ENCODE peak calls at places on chromosomes 11 and 22, in eight cellular contexts. One of them, this sample, is unnamed.

GRCh38 chr22:48035897-48036296 is 1273.4 kb downstream of the TBC1D22A start:
- DNase-seq in choroid plexus epithelial cell: no peak
- DNase-seq in uterus: no peak
- DNase-seq in fibroblast of mammary gland: no peak
- DNase-seq in AG09309: no peak
- DNase-seq in HL-60: no peak
- DNase-seq in gastrocnemius medialis: no peak
- DNase-seq in fibroblast of lung: no peak
- DNase-seq in this sample: no peak

GRCh38 chr22:31230871-31231621 is 18.9 kb downstream of the LIMK2 start:
- DNase-seq in choroid plexus epithelial cell: peak
- DNase-seq in uterus: peak
- DNase-seq in fibroblast of mammary gland: peak
- DNase-seq in AG09309: peak
- DNase-seq in HL-60: no peak
- DNase-seq in gastrocnemius medialis: peak
- DNase-seq in fibroblast of lung: peak
- DNase-seq in this sample: no peak

GRCh38 chr22:48871176-48871840 is 956.4 kb downstream of the BRD1 start:
- DNase-seq in choroid plexus epithelial cell: no peak
- DNase-seq in uterus: no peak
- DNase-seq in fibroblast of mammary gland: no peak
- DNase-seq in AG09309: no peak
- DNase-seq in HL-60: no peak
- DNase-seq in gastrocnemius medialis: no peak
- DNase-seq in fibroblast of lung: no peak
- DNase-seq in this sample: no peak

GRCh38 chr22:38464992-38465672 is 2.8 kb upstream of the KDELR3 start:
- DNase-seq in choroid plexus epithelial cell: no peak
- DNase-seq in uterus: no peak
- DNase-seq in fibroblast of mammary gland: no peak
- DNase-seq in AG09309: no peak
- DNase-seq in HL-60: no peak
- DNase-seq in gastrocnemius medialis: no peak
- DNase-seq in fibroblast of lung: no peak
- DNase-seq in this sample: no peak

GRCh38 chr11:126282742-126283591 is at the start of gene TIRAP:
- DNase-seq in choroid plexus epithelial cell: peak
- DNase-seq in uterus: peak
- DNase-seq in fibroblast of mammary gland: peak
- DNase-seq in AG09309: no peak
- DNase-seq in HL-60: peak
- DNase-seq in gastrocnemius medialis: peak
- DNase-seq in fibroblast of lung: peak
- DNase-seq in this sample: no peak

GRCh38 chr11:69943506-69943905 is 124.3 kb upstream of the FGF3 start:
- DNase-seq in choroid plexus epithelial cell: no peak
- DNase-seq in uterus: no peak
- DNase-seq in fibroblast of mammary gland: no peak
- DNase-seq in AG09309: no peak
- DNase-seq in HL-60: no peak
- DNase-seq in gastrocnemius medialis: peak
- DNase-seq in fibroblast of lung: no peak
- DNase-seq in this sample: no peak

GRCh38 chr11:93067881-93068390 is 98.5 kb downstream of the MTNR1B start:
- DNase-seq in choroid plexus epithelial cell: no peak
- DNase-seq in uterus: no peak
- DNase-seq in fibroblast of mammary gland: no peak
- DNase-seq in AG09309: no peak
- DNase-seq in HL-60: no peak
- DNase-seq in gastrocnemius medialis: no peak
- DNase-seq in fibroblast of lung: no peak
- DNase-seq in this sample: no peak

GRCh38 chr11:95641506-95641905 is 148.1 kb downstream of the FAM76B start:
- DNase-seq in choroid plexus epithelial cell: no peak
- DNase-seq in uterus: no peak
- DNase-seq in fibroblast of mammary gland: peak
- DNase-seq in AG09309: no peak
- DNase-seq in HL-60: peak
- DNase-seq in gastrocnemius medialis: peak
- DNase-seq in fibroblast of lung: no peak
- DNase-seq in this sample: no peak

GRCh38 chr11:62439785-62440602 is 21.2 kb downstream of the SCGB1A1 start:
- DNase-seq in choroid plexus epithelial cell: no peak
- DNase-seq in uterus: peak
- DNase-seq in fibroblast of mammary gland: peak
- DNase-seq in AG09309: no peak
- DNase-seq in HL-60: no peak
- DNase-seq in gastrocnemius medialis: peak
- DNase-seq in fibroblast of lung: peak
- DNase-seq in this sample: no peak

GRCh38 chr11:122069946-122070345 is 46.1 kb downstream of the BLID start:
- DNase-seq in choroid plexus epithelial cell: peak
- DNase-seq in uterus: peak
- DNase-seq in fibroblast of mammary gland: peak
- DNase-seq in AG09309: peak
- DNase-seq in HL-60: no peak
- DNase-seq in gastrocnemius medialis: no peak
- DNase-seq in fibroblast of lung: peak
- DNase-seq in this sample: no peak

GRCh38 chr11:134139873-134140331 is 71.0 kb downstream of the JAM3 start:
- DNase-seq in choroid plexus epithelial cell: peak
- DNase-seq in uterus: peak
- DNase-seq in fibroblast of mammary gland: peak
- DNase-seq in AG09309: peak
- DNase-seq in HL-60: no peak
- DNase-seq in gastrocnemius medialis: peak
- DNase-seq in fibroblast of lung: peak
- DNase-seq in this sample: peak

GRCh38 chr11:60750911-60751310 is 5.8 kb upstream of the MS4A15 start:
- DNase-seq in choroid plexus epithelial cell: no peak
- DNase-seq in uterus: no peak
- DNase-seq in fibroblast of mammary gland: no peak
- DNase-seq in AG09309: no peak
- DNase-seq in HL-60: no peak
- DNase-seq in gastrocnemius medialis: no peak
- DNase-seq in fibroblast of lung: no peak
- DNase-seq in this sample: no peak

GRCh38 chr11:111634981-111635705 is 32.9 kb downstream of the SIK2 start:
- DNase-seq in choroid plexus epithelial cell: peak
- DNase-seq in uterus: no peak
- DNase-seq in fibroblast of mammary gland: peak
- DNase-seq in AG09309: no peak
- DNase-seq in HL-60: no peak
- DNase-seq in gastrocnemius medialis: no peak
- DNase-seq in fibroblast of lung: peak
- DNase-seq in this sample: peak

GRCh38 chr11:134261626-134262488 is 8.5 kb downstream of the ACAD8 start:
- DNase-seq in choroid plexus epithelial cell: peak
- DNase-seq in uterus: no peak
- DNase-seq in fibroblast of mammary gland: peak
- DNase-seq in AG09309: no peak
- DNase-seq in HL-60: no peak
- DNase-seq in gastrocnemius medialis: no peak
- DNase-seq in fibroblast of lung: no peak
- DNase-seq in this sample: no peak

GRCh38 chr11:61691378-61692156 is 11.4 kb downstream of the DAGLA start:
- DNase-seq in choroid plexus epithelial cell: no peak
- DNase-seq in uterus: no peak
- DNase-seq in fibroblast of mammary gland: no peak
- DNase-seq in AG09309: no peak
- DNase-seq in HL-60: no peak
- DNase-seq in gastrocnemius medialis: no peak
- DNase-seq in fibroblast of lung: no peak
- DNase-seq in this sample: no peak

GRCh38 chr11:111582881-111583280 is 19.4 kb upstream of the SIK2 start:
- DNase-seq in choroid plexus epithelial cell: peak
- DNase-seq in uterus: no peak
- DNase-seq in fibroblast of mammary gland: no peak
- DNase-seq in AG09309: no peak
- DNase-seq in HL-60: no peak
- DNase-seq in gastrocnemius medialis: no peak
- DNase-seq in fibroblast of lung: peak
- DNase-seq in this sample: no peak

GRCh38 chr11:67354314-67355022 is 1.1 kb upstream of the POLD4 start:
- DNase-seq in choroid plexus epithelial cell: peak
- DNase-seq in uterus: peak
- DNase-seq in fibroblast of mammary gland: peak
- DNase-seq in AG09309: peak
- DNase-seq in HL-60: peak
- DNase-seq in gastrocnemius medialis: peak
- DNase-seq in fibroblast of lung: peak
- DNase-seq in this sample: peak

GRCh38 chr11:67494371-67495233 is 10.6 kb downstream of the PITPNM1 start:
- DNase-seq in choroid plexus epithelial cell: no peak
- DNase-seq in uterus: no peak
- DNase-seq in fibroblast of mammary gland: no peak
- DNase-seq in AG09309: no peak
- DNase-seq in HL-60: no peak
- DNase-seq in gastrocnemius medialis: no peak
- DNase-seq in fibroblast of lung: no peak
- DNase-seq in this sample: no peak

GRCh38 chr11:109343242-109343641 is 78.7 kb upstream of the C11orf87 start:
- DNase-seq in choroid plexus epithelial cell: no peak
- DNase-seq in uterus: no peak
- DNase-seq in fibroblast of mammary gland: no peak
- DNase-seq in AG09309: no peak
- DNase-seq in HL-60: no peak
- DNase-seq in gastrocnemius medialis: no peak
- DNase-seq in fibroblast of lung: no peak
- DNase-seq in this sample: no peak

DNA sequence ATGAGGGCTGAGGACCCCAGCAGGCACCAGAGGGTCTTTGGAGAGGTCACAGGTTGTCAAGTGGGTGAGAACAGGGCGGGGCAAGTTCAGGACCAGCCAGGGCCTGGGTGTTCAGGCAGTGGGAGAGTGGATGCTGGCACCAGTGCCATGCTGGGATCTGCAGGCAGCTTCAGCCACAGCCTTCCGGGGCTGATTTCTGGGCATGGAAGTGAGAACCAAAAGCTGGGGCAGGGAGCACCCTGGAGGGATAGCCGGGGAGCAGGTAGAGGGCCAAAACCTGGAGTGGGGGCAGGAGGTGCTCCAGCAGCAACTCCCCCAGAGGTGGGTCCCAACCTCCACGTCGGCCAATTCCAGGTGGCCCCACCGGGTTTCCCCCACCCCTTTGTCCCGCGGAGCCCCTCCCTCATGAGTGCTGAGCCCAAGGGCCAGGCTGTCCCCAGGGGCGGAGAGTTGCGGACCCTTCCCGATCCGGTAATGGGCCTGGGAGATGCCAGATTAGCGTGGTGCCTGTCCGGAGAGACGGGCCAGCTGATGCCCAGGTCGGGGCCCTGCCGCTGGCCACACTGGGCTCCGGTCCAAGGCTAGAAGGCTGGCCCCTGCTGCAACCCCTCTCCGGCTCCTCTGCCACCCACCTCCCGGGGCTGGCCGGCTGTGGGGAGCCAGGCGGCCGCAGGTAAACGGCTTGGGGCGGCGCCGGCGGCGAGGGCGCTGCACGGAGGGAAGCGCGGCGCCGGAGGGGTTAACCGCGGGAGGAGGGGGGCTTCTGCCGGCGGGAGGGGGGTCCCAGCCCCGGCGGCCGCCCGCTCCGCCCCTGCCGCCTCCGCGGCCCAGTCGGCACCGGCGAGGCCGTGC is at the start of gene KCNK4:
- DNase-seq in choroid plexus epithelial cell: no peak
- DNase-seq in uterus: no peak
- DNase-seq in fibroblast of mammary gland: no peak
- DNase-seq in AG09309: no peak
- DNase-seq in HL-60: no peak
- DNase-seq in gastrocnemius medialis: no peak
- DNase-seq in fibroblast of lung: no peak
- DNase-seq in this sample: no peak
- H3K4me3 ChIP-seq in choroid plexus epithelial cell: no peak
- H3K4me3 ChIP-seq in uterus: no peak
- H3K4me3 ChIP-seq in fibroblast of mammary gland: no peak
- H3K4me3 ChIP-seq in AG09309: no peak
- H3K4me3 ChIP-seq in HL-60: no peak
- H3K4me3 ChIP-seq in gastrocnemius medialis: peak
- H3K4me3 ChIP-seq in fibroblast of lung: peak
- H3K4me3 ChIP-seq in this sample: peak

GRCh38 chr11:19466314-19466713 is 225.6 kb upstream of the E2F8 start:
- DNase-seq in choroid plexus epithelial cell: no peak
- DNase-seq in uterus: no peak
- DNase-seq in fibroblast of mammary gland: no peak
- DNase-seq in AG09309: no peak
- DNase-seq in HL-60: no peak
- DNase-seq in gastrocnemius medialis: no peak
- DNase-seq in fibroblast of lung: no peak
- DNase-seq in this sample: no peak
- TF ChIP-seq CTCF in choroid plexus epithelial cell: no peak
- TF ChIP-seq CTCF in uterus: no peak
- TF ChIP-seq CTCF in fibroblast of mammary gland: no peak
- TF ChIP-seq CTCF in AG09309: no peak
- TF ChIP-seq CTCF in HL-60: no peak
- TF ChIP-seq CTCF in gastrocnemius medialis: no peak
- TF ChIP-seq CTCF in fibroblast of lung: no peak
- TF ChIP-seq CTCF in this sample: no peak

DNA sequence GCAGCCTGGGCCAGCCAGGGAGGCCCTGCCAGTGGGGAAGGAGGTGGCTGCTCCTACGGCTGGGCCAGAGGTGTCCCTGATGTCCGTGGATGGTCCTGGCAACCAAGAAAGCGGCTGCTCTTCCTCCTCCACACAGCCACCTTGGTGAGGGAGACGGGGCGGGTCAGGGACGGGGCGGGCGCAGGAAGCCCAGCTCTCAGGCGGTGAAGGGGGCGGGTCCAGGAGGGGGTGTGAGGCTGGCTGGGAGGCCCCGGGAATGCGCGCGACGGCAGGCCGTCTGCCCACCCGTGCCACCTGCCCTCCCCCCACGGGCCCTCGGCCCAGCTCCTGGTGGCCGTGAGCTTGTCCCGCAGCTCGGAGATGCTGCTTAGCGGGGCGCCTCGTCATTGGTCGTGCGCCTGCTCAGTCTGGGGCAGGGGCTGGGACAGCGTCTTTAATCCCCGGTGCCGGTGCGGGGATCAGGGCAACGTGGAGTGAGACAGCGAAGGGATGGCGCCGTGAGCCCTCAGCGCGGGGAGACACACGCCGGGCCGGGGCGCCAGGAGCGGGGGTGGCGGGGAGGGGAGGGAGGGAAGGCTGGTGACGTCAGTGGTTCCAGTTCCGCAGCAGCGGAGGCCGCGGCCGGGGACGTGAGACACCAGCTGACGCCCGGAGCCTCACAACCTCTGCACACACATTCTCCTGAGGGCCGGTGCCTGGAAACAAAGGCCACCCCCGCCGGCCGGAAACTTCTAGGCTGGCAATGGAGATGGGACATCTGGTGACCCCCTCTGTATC is 6.7 kb upstream of the BRSK2 start:
- DNase-seq in choroid plexus epithelial cell: peak
- DNase-seq in uterus: peak
- DNase-seq in fibroblast of mammary gland: peak
- DNase-seq in AG09309: no peak
- DNase-seq in HL-60: peak
- DNase-seq in gastrocnemius medialis: peak
- DNase-seq in fibroblast of lung: peak
- DNase-seq in this sample: peak
- H3K4me3 ChIP-seq in choroid plexus epithelial cell: peak
- H3K4me3 ChIP-seq in uterus: peak
- H3K4me3 ChIP-seq in fibroblast of mammary gland: peak
- H3K4me3 ChIP-seq in AG09309: peak
- H3K4me3 ChIP-seq in HL-60: peak
- H3K4me3 ChIP-seq in gastrocnemius medialis: peak
- H3K4me3 ChIP-seq in fibroblast of lung: peak
- H3K4me3 ChIP-seq in this sample: peak

GRCh38 chr22:18987765-18988164 is 51.7 kb upstream of the PRODH start:
- DNase-seq in choroid plexus epithelial cell: peak
- DNase-seq in uterus: no peak
- DNase-seq in fibroblast of mammary gland: peak
- DNase-seq in AG09309: no peak
- DNase-seq in HL-60: no peak
- DNase-seq in gastrocnemius medialis: no peak
- DNase-seq in fibroblast of lung: peak
- DNase-seq in this sample: no peak
- TF ChIP-seq CTCF in choroid plexus epithelial cell: peak
- TF ChIP-seq CTCF in uterus: no peak
- TF ChIP-seq CTCF in fibroblast of mammary gland: peak
- TF ChIP-seq CTCF in AG09309: peak
- TF ChIP-seq CTCF in HL-60: peak
- TF ChIP-seq CTCF in gastrocnemius medialis: no peak
- TF ChIP-seq CTCF in fibroblast of lung: peak
- TF ChIP-seq CTCF in this sample: peak

This sample was measured in HFF-Myc.